ENCODE peak calls at places on chromosomes 13 and 19, in five cellular contexts. K, O, I, C and E are unnamed samples.

GRCh38 chr13:87356314-87356713 is 314.9 kb upstream of the SLITRK5 start:
- DNase-seq in K (no peak), O (no peak), I (peak), C (no peak), E (no peak)

GRCh38 chr13:75869981-75870380 is 233.9 kb downstream of the LMO7 start:
- DNase-seq in K (no peak), O (no peak), I (peak), C (no peak), E (no peak)

GRCh38 chr13:90613076-90613795 is 734.3 kb upstream of the MIR17HG start:
- DNase-seq in K (no peak), O (no peak), I (peak), C (no peak), E (no peak)

GRCh38 chr19:18995804-18996241 is 37.5 kb downstream of the SUGP2 start:
- DNase-seq in K (peak), O (peak), I (peak), C (peak), E (peak)

GRCh38 chr13:25977671-25978070 is 74.1 kb downstream of the SHISA2 start:
- DNase-seq in K (no peak), O (no peak), I (no peak), C (no peak), E (no peak)

GRCh38 chr19:315811-316210 is 24.6 kb upstream of the PLPP2 start:
- DNase-seq in K (no peak), O (no peak), I (no peak), C (no peak), E (no peak)

GRCh38 chr19:3350014-3350663 is 16.2 kb upstream of the NFIC start:
- DNase-seq in K (peak), O (no peak), I (peak), C (no peak), E (peak)

GRCh38 chr19:55720214-55720746 is 17.9 kb downstream of the NLRP9 start:
- DNase-seq in K (no peak), O (no peak), I (no peak), C (no peak), E (no peak)

GRCh38 chr13:30715357-30715756 is 20.0 kb upstream of the ALOX5AP start:
- DNase-seq in K (no peak), O (no peak), I (no peak), C (no peak), E (no peak)

GRCh38 chr19:48480151-48480475 is 10.9 kb downstream of the CYTH2 start:
- DNase-seq in K (peak), O (no peak), I (no peak), C (peak), E (peak)

GRCh38 chr19:17830567-17831418 is 9.5 kb upstream of the INSL3 start:
- DNase-seq in K (peak), O (peak), I (peak), C (peak), E (peak)

GRCh38 chr19:5109560-5109959 is 140.6 kb downstream of the KDM4B start:
- DNase-seq in K (no peak), O (no peak), I (no peak), C (no peak), E (no peak)

GRCh38 chr13:110150384-110151091 is 156.4 kb downstream of the COL4A1 start:
- DNase-seq in K (no peak), O (no peak), I (no peak), C (no peak), E (no peak)

GRCh38 chr13:81377926-81378325 is 1037.0 kb upstream of the SPRY2 start:
- DNase-seq in K (no peak), O (no peak), I (no peak), C (no peak), E (no peak)

GRCh38 chr13:74250738-74251190 is 116.6 kb upstream of the KLF12 start:
- DNase-seq in K (no peak), O (no peak), I (peak), C (peak), E (no peak)

GRCh38 chr13:111411186-111411858 is 90.9 kb downstream of the TEX29 start:
- DNase-seq in K (no peak), O (no peak), I (peak), C (no peak), E (no peak)

GRCh38 chr13:101917475-101917810 is 465.0 kb downstream of the ITGBL1 start:
- DNase-seq in K (no peak), O (peak), I (peak), C (no peak), E (no peak)

GRCh38 chr19:33110201-33110910 is 21.6 kb upstream of the WDR88 start:
- DNase-seq in K (no peak), O (no peak), I (no peak), C (peak), E (no peak)

GRCh38 chr13:73835138-73835721 is 299.0 kb downstream of the KLF12 start:
- DNase-seq in K (no peak), O (no peak), I (peak), C (peak), E (no peak)

GRCh38 chr19:35975608-35976214 is 19.3 kb upstream of the SDHAF1 start:
- DNase-seq in K (no peak), O (peak), I (no peak), C (peak), E (no peak)

GRCh38 chr13:51977606-51978005 is 33.6 kb downstream of the ATP7B start:
- DNase-seq in K (no peak), O (no peak), I (no peak), C (no peak), E (no peak)

GRCh38 chr19:7238091-7238490 is 56.1 kb downstream of the INSR start:
- DNase-seq in K (no peak), O (no peak), I (no peak), C (no peak), E (no peak)

GRCh38 chr13:88031980-88032562 is 360.9 kb downstream of the SLITRK5 start:
- DNase-seq in K (no peak), O (no peak), I (peak), C (peak), E (no peak)

GRCh38 chr19:33050110-33050509 is 14.6 kb downstream of the RHPN2 start:
- DNase-seq in K (no peak), O (no peak), I (no peak), C (no peak), E (no peak)

GRCh38 chr19:19489804-19490204 is 25.5 kb downstream of the TSSK6 start:
- DNase-seq in K (peak), O (no peak), I (peak), C (no peak), E (no peak)

GRCh38 chr13:48412881-48413351 is at the start of gene LPAR6:
- DNase-seq in K (no peak), O (no peak), I (peak), C (peak), E (peak)